ENCODE peak calls at places on chromosomes 13 and 19, in nine cellular contexts. H is nucleus accumbens; Z is left lung; W is stimulated activated CD4-positive, alpha-beta T cell treated with anti-CD3 and anti-CD28 coated beads, Interleukin-15, amount 100 ng/mL, for 1 hour; O is GM19239; E is NCI-H2081 treated with DMSO at 0.1 percent for 48 hours; L is stimulated activated CD8-positive, alpha-beta memory T cell treated with anti-CD3 and anti-CD28 coated beads, Interleukin-7, amount 100 ng/mL, for 1 hour; M is C1 segment of cervical spinal cord; B is cerebellum. J is an unnamed sample.

GRCh38 chr13:113997845-113998751 is 24.2 kb upstream of the C13orf46 start:
- DNase-seq in H (no peak), Z (no peak), W (no peak), O (no peak), E (no peak), L (no peak), M (no peak), B (no peak), J (peak)

GRCh38 chr13:48120246-48120645 is 25.3 kb upstream of the MED4 start:
- DNase-seq in H (no peak), Z (no peak), W (no peak), O (no peak), E (no peak), L (no peak), M (no peak), B (no peak), J (no peak)

GRCh38 chr13:68173111-68173510 is 943.0 kb upstream of the PCDH9 start:
- DNase-seq in H (no peak), Z (no peak), W (no peak), O (no peak), E (no peak), L (no peak), M (no peak), B (no peak), J (no peak)

GRCh38 chr13:96996097-96996496 is 1.8 kb upstream of the OXGR1 start:
- DNase-seq in H (no peak), Z (no peak), W (no peak), O (no peak), E (no peak), L (no peak), M (no peak), B (no peak), J (no peak)

GRCh38 chr19:35718345-35719041 is 690 bp downstream of the KMT2B start:
- DNase-seq in H (peak), Z (peak), W (no peak), O (peak), E (no peak), L (no peak), M (peak), B (no peak), J (no peak)

GRCh38 chr19:42345191-42345812 is 19.9 kb downstream of the MEGF8 start:
- DNase-seq in H (no peak), Z (no peak), W (no peak), O (no peak), E (no peak), L (no peak), M (no peak), B (no peak), J (no peak)

GRCh38 chr19:6725513-6726231 is 5.2 kb upstream of the C3 start:
- DNase-seq in H (no peak), Z (no peak), W (no peak), O (no peak), E (no peak), L (no peak), M (no peak), B (no peak), J (no peak)

GRCh38 chr13:93915269-93915809 is 564.1 kb downstream of the DCT start:
- DNase-seq in H (no peak), Z (no peak), W (no peak), O (no peak), E (no peak), L (no peak), M (no peak), B (no peak), J (peak)

GRCh38 chr19:13629687-13630357 is 123.5 kb upstream of the CACNA1A start:
- DNase-seq in H (no peak), Z (no peak), W (no peak), O (no peak), E (no peak), L (no peak), M (no peak), B (no peak), J (no peak)

GRCh38 chr13:100209857-100210580 is 121.1 kb downstream of the PCCA start:
- DNase-seq in H (no peak), Z (no peak), W (no peak), O (no peak), E (no peak), L (no peak), M (no peak), B (no peak), J (no peak)

GRCh38 chr19:38401148-38401547 is 1.7 kb upstream of the FAM98C start:
- DNase-seq in H (no peak), Z (no peak), W (no peak), O (no peak), E (no peak), L (no peak), M (no peak), B (no peak), J (no peak)

GRCh38 chr19:54138777-54139256 is 1.3 kb downstream of the CNOT3 start:
- DNase-seq in H (no peak), Z (no peak), W (no peak), O (no peak), E (no peak), L (no peak), M (no peak), B (no peak), J (no peak)

GRCh38 chr13:59865398-59865797 is 298.3 kb downstream of the DIAPH3 start:
- DNase-seq in H (no peak), Z (no peak), W (no peak), O (no peak), E (no peak), L (no peak), M (no peak), B (no peak), J (no peak)

GRCh38 chr19:50896591-50897190 is 14.5 kb downstream of the KLK4 start:
- DNase-seq in H (no peak), Z (no peak), W (no peak), O (peak), E (no peak), L (no peak), M (no peak), B (no peak), J (no peak)

GRCh38 chr13:60351326-60351725 is 45.7 kb upstream of the TDRD3 start:
- DNase-seq in H (no peak), Z (no peak), W (no peak), O (no peak), E (no peak), L (no peak), M (no peak), B (no peak), J (peak)

GRCh38 chr19:46371371-46371901 is 24.5 kb downstream of the PPP5C start:
- DNase-seq in H (no peak), Z (peak), W (no peak), O (no peak), E (no peak), L (no peak), M (no peak), B (no peak), J (no peak)

GRCh38 chr19:35704218-35704617 is at the start of gene ZBTB32:
- DNase-seq in H (no peak), Z (no peak), W (no peak), O (no peak), E (no peak), L (no peak), M (no peak), B (peak), J (no peak)

GRCh38 chr13:83350569-83350968 is 531.7 kb downstream of the SLITRK1 start:
- DNase-seq in H (no peak), Z (no peak), W (no peak), O (no peak), E (no peak), L (no peak), M (no peak), B (no peak), J (no peak)

GRCh38 chr13:110877737-110878136 is 37.1 kb downstream of the ANKRD10 start:
- DNase-seq in H (no peak), Z (no peak), W (no peak), O (no peak), E (no peak), L (no peak), M (no peak), B (no peak), J (no peak)

GRCh38 chr19:51124729-51125128 is at the start of gene SIGLEC9:
- DNase-seq in H (peak), Z (peak), W (no peak), O (no peak), E (no peak), L (no peak), M (no peak), B (no peak), J (no peak)

GRCh38 chr13:46621133-46621532 is 68.2 kb downstream of the LRCH1 start:
- DNase-seq in H (no peak), Z (no peak), W (no peak), O (no peak), E (no peak), L (no peak), M (no peak), B (no peak), J (no peak)

GRCh38 chr13:31000889-31001288 is 68.4 kb downstream of the TEX26 start:
- DNase-seq in H (no peak), Z (no peak), W (no peak), O (no peak), E (no peak), L (no peak), M (no peak), B (no peak), J (no peak)

GRCh38 chr13:31234729-31235128 is 35.0 kb downstream of the B3GLCT start:
- DNase-seq in H (no peak), Z (no peak), W (no peak), O (no peak), E (no peak), L (no peak), M (no peak), B (no peak), J (no peak)

GRCh38 chr19:15136234-15136954 is 29.2 kb downstream of the SYDE1 start:
- DNase-seq in H (no peak), Z (no peak), W (no peak), O (no peak), E (no peak), L (no peak), M (no peak), B (no peak), J (no peak)